ENCODE peak calls at places on chromosome 9, in nine cellular contexts. One of them, this sample, is unnamed. For H3K4me1, the result is how much of the 10 kb centered on the place peaks cover.

GRCh38 chr9:107782381-107782780 is 292.8 kb upstream of the KLF4 start:
- DNase-seq in heart left ventricle: no peak
- DNase-seq in IMR-90: peak
- DNase-seq in thyroid gland: no peak
- DNase-seq in pancreas: no peak
- DNase-seq in fibroblast of lung: peak
- DNase-seq in H9: no peak
- DNase-seq in thoracic aorta: no peak
- DNase-seq in colonic mucosa: no peak
- DNase-seq in this sample: no peak

GRCh38 chr9:113590991-113591898 is 127.7 kb downstream of the RGS3 start:
- DNase-seq in IMR-90: peak
- DNase-seq in colonic mucosa: peak
- DNase-seq in thyroid gland: peak
- DNase-seq in fibroblast of lung: peak
- DNase-seq in heart left ventricle: peak
- DNase-seq in H9: peak
- DNase-seq in thoracic aorta: no peak
- DNase-seq in pancreas: peak
- DNase-seq in this sample: peak

GRCh38 chr9:73437758-73438157 is 286.1 kb downstream of the ANXA1 start:
- DNase-seq in IMR-90: no peak
- DNase-seq in pancreas: no peak
- DNase-seq in fibroblast of lung: no peak
- DNase-seq in thoracic aorta: no peak
- DNase-seq in colonic mucosa: no peak
- DNase-seq in H9: no peak
- DNase-seq in thyroid gland: no peak
- DNase-seq in heart left ventricle: no peak
- DNase-seq in this sample: no peak

GRCh38 chr9:76419782-76420380 is 25.7 kb upstream of the RFK start:
- DNase-seq in fibroblast of lung: no peak
- DNase-seq in heart left ventricle: no peak
- DNase-seq in IMR-90: no peak
- DNase-seq in colonic mucosa: peak
- DNase-seq in thyroid gland: no peak
- DNase-seq in pancreas: no peak
- DNase-seq in thoracic aorta: no peak
- DNase-seq in H9: no peak
- DNase-seq in this sample: no peak

GRCh38 chr9:135370411-135371375 is 108.9 kb upstream of the PPP1R26 start:
- DNase-seq in thoracic aorta: no peak
- DNase-seq in H9: peak
- DNase-seq in pancreas: no peak
- DNase-seq in IMR-90: no peak
- DNase-seq in colonic mucosa: no peak
- DNase-seq in fibroblast of lung: no peak
- DNase-seq in thyroid gland: no peak
- DNase-seq in heart left ventricle: no peak
- DNase-seq in this sample: no peak

GRCh38 chr9:117278020-117278419 is 136.8 kb downstream of the ASTN2 start:
- DNase-seq in thoracic aorta: no peak
- DNase-seq in fibroblast of lung: no peak
- DNase-seq in H9: no peak
- DNase-seq in pancreas: no peak
- DNase-seq in thyroid gland: no peak
- DNase-seq in heart left ventricle: no peak
- DNase-seq in IMR-90: no peak
- DNase-seq in colonic mucosa: no peak
- DNase-seq in this sample: no peak

GRCh38 chr9:34373749-34374148 is 2.9 kb downstream of the MYORG start:
- DNase-seq in thyroid gland: no peak
- DNase-seq in thoracic aorta: no peak
- DNase-seq in heart left ventricle: no peak
- DNase-seq in colonic mucosa: no peak
- DNase-seq in IMR-90: no peak
- DNase-seq in pancreas: no peak
- DNase-seq in H9: no peak
- DNase-seq in fibroblast of lung: no peak
- DNase-seq in this sample: no peak

GRCh38 chr9:133584559-133585476 is 24.4 kb downstream of the FAM163B start:
- DNase-seq in pancreas: no peak
- DNase-seq in colonic mucosa: peak
- DNase-seq in H9: peak
- DNase-seq in heart left ventricle: no peak
- DNase-seq in thoracic aorta: no peak
- DNase-seq in IMR-90: no peak
- DNase-seq in thyroid gland: no peak
- DNase-seq in fibroblast of lung: no peak
- DNase-seq in this sample: no peak

GRCh38 chr9:86767373-86767772 is 179.9 kb downstream of the GAS1 start:
- DNase-seq in pancreas: no peak
- DNase-seq in colonic mucosa: no peak
- DNase-seq in heart left ventricle: no peak
- DNase-seq in IMR-90: no peak
- DNase-seq in thyroid gland: no peak
- DNase-seq in fibroblast of lung: no peak
- DNase-seq in thoracic aorta: no peak
- DNase-seq in H9: no peak
- DNase-seq in this sample: no peak

GRCh38 chr9:90900130-90900529 is 98.5 kb downstream of the SYK start:
- DNase-seq in pancreas: no peak
- DNase-seq in IMR-90: peak
- DNase-seq in H9: peak
- DNase-seq in colonic mucosa: no peak
- DNase-seq in heart left ventricle: peak
- DNase-seq in thyroid gland: peak
- DNase-seq in fibroblast of lung: no peak
- DNase-seq in thoracic aorta: no peak
- DNase-seq in this sample: peak

GRCh38 chr9:3567988-3568387 is 42.2 kb upstream of the RFX3 start:
- DNase-seq in thyroid gland: no peak
- DNase-seq in IMR-90: no peak
- DNase-seq in pancreas: no peak
- DNase-seq in fibroblast of lung: no peak
- DNase-seq in colonic mucosa: no peak
- DNase-seq in H9: no peak
- DNase-seq in thoracic aorta: no peak
- DNase-seq in heart left ventricle: no peak
- DNase-seq in this sample: no peak

GRCh38 chr9:21994996-21995651 is 533 bp downstream of the CDKN2B-AS1 start:
- DNase-seq in pancreas: peak
- DNase-seq in thoracic aorta: no peak
- DNase-seq in colonic mucosa: peak
- DNase-seq in H9: peak
- DNase-seq in fibroblast of lung: peak
- DNase-seq in heart left ventricle: peak
- DNase-seq in thyroid gland: peak
- DNase-seq in IMR-90: peak
- DNase-seq in this sample: peak

GRCh38 chr9:72917892-72918509 is 34.9 kb downstream of the ALDH1A1 start:
- DNase-seq in IMR-90: no peak
- DNase-seq in thyroid gland: no peak
- DNase-seq in H9: no peak
- DNase-seq in colonic mucosa: no peak
- DNase-seq in thoracic aorta: no peak
- DNase-seq in pancreas: no peak
- DNase-seq in fibroblast of lung: no peak
- DNase-seq in heart left ventricle: no peak
- DNase-seq in this sample: no peak

GRCh38 chr9:19782005-19782404 is 6.8 kb downstream of the SLC24A2 start:
- DNase-seq in IMR-90: no peak
- DNase-seq in thyroid gland: no peak
- DNase-seq in pancreas: no peak
- DNase-seq in colonic mucosa: no peak
- DNase-seq in H9: no peak
- DNase-seq in thoracic aorta: no peak
- DNase-seq in fibroblast of lung: peak
- DNase-seq in heart left ventricle: no peak
- DNase-seq in this sample: no peak

GRCh38 chr9:136400038-136400834 is at the start of gene SNAPC4:
- DNase-seq in heart left ventricle: peak
- DNase-seq in H9: peak
- DNase-seq in thyroid gland: peak
- DNase-seq in pancreas: peak
- DNase-seq in colonic mucosa: peak
- DNase-seq in IMR-90: peak
- DNase-seq in fibroblast of lung: peak
- DNase-seq in thoracic aorta: peak
- DNase-seq in this sample: peak

GRCh38 chr9:98438701-98439100 is 183.3 kb upstream of the TBC1D2 start:
- DNase-seq in thyroid gland: no peak
- DNase-seq in heart left ventricle: no peak
- DNase-seq in colonic mucosa: no peak
- DNase-seq in IMR-90: peak
- DNase-seq in pancreas: no peak
- DNase-seq in thoracic aorta: no peak
- DNase-seq in fibroblast of lung: peak
- DNase-seq in H9: no peak
- DNase-seq in this sample: no peak

GRCh38 chr9:137630684-137631083 is 11.9 kb downstream of the EHMT1 start:
- DNase-seq in H9: no peak
- DNase-seq in pancreas: no peak
- DNase-seq in thyroid gland: no peak
- DNase-seq in thoracic aorta: no peak
- DNase-seq in fibroblast of lung: no peak
- DNase-seq in heart left ventricle: no peak
- DNase-seq in IMR-90: no peak
- DNase-seq in colonic mucosa: no peak
- DNase-seq in this sample: no peak

GRCh38 chr9:96021616-96022444 is 146.3 kb downstream of the ERCC6L2 start:
- DNase-seq in heart left ventricle: no peak
- DNase-seq in thyroid gland: peak
- DNase-seq in pancreas: peak
- DNase-seq in IMR-90: no peak
- DNase-seq in thoracic aorta: no peak
- DNase-seq in fibroblast of lung: no peak
- DNase-seq in colonic mucosa: no peak
- DNase-seq in H9: no peak
- DNase-seq in this sample: no peak

GRCh38 chr9:77999231-77999631 is 32.4 kb downstream of the GNAQ start:
- DNase-seq in colonic mucosa: no peak
- DNase-seq in fibroblast of lung: no peak
- DNase-seq in thyroid gland: no peak
- DNase-seq in thoracic aorta: no peak
- DNase-seq in IMR-90: peak
- DNase-seq in heart left ventricle: no peak
- DNase-seq in pancreas: no peak
- DNase-seq in H9: no peak
- DNase-seq in this sample: no peak

GRCh38 chr9:123305879-123306278 is 37.5 kb upstream of the STRBP start:
- DNase-seq in colonic mucosa: no peak
- DNase-seq in pancreas: peak
- DNase-seq in fibroblast of lung: no peak
- DNase-seq in H9: no peak
- DNase-seq in IMR-90: no peak
- DNase-seq in thoracic aorta: no peak
- DNase-seq in thyroid gland: no peak
- DNase-seq in heart left ventricle: peak
- DNase-seq in this sample: peak
- H3K4me1 ChIP-seq in colonic mucosa: under half
- H3K4me1 ChIP-seq in pancreas: under half
- H3K4me1 ChIP-seq in fibroblast of lung: under half
- H3K4me1 ChIP-seq in H9: under half
- H3K4me1 ChIP-seq in IMR-90: under half
- H3K4me1 ChIP-seq in thoracic aorta: under half
- H3K4me1 ChIP-seq in thyroid gland: under half
- H3K4me1 ChIP-seq in heart left ventricle: under half
- H3K4me1 ChIP-seq in this sample: under half

GRCh38 chr9:127916665-127917581 is at the start of gene ST6GALNAC4:
- DNase-seq in heart left ventricle: peak
- DNase-seq in thyroid gland: peak
- DNase-seq in fibroblast of lung: peak
- DNase-seq in thoracic aorta: peak
- DNase-seq in colonic mucosa: peak
- DNase-seq in H9: peak
- DNase-seq in IMR-90: peak
- DNase-seq in pancreas: peak
- DNase-seq in this sample: peak
- H3K4me1 ChIP-seq in heart left ventricle: under half
- H3K4me1 ChIP-seq in thyroid gland: half or more
- H3K4me1 ChIP-seq in fibroblast of lung: under half
- H3K4me1 ChIP-seq in thoracic aorta: under half
- H3K4me1 ChIP-seq in colonic mucosa: under half
- H3K4me1 ChIP-seq in H9: under half
- H3K4me1 ChIP-seq in IMR-90: under half
- H3K4me1 ChIP-seq in pancreas: under half
- H3K4me1 ChIP-seq in this sample: under half

DNA sequence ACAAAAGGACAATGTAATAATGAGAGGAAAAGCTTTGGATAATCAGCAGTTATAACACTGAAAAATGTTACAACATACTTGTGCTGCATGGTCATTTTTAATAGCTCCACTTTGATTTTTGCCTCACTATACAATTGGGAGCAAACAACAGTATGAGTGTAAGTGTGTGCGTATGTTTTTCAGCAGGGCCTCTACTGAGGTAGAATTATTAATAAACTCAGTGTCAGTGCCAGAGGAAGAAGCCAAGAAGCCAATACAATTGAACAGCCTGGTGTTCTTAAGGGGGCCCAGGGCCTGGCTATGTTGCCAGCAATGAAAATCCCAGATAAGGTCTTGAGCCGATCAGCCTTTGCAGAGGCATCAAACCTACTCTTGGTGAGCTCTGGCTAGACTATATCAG is 16.1 kb upstream of the RLN1 start:
- DNase-seq in IMR-90: no peak
- DNase-seq in colonic mucosa: no peak
- DNase-seq in thoracic aorta: no peak
- DNase-seq in H9: no peak
- DNase-seq in pancreas: no peak
- DNase-seq in heart left ventricle: no peak
- DNase-seq in fibroblast of lung: no peak
- DNase-seq in thyroid gland: no peak
- DNase-seq in this sample: no peak
- H3K4me1 ChIP-seq in IMR-90: under half
- H3K4me1 ChIP-seq in colonic mucosa: under half
- H3K4me1 ChIP-seq in thoracic aorta: under half
- H3K4me1 ChIP-seq in H9: under half
- H3K4me1 ChIP-seq in pancreas: under half
- H3K4me1 ChIP-seq in heart left ventricle: under half
- H3K4me1 ChIP-seq in fibroblast of lung: under half
- H3K4me1 ChIP-seq in thyroid gland: under half
- H3K4me1 ChIP-seq in this sample: under half

DNA sequence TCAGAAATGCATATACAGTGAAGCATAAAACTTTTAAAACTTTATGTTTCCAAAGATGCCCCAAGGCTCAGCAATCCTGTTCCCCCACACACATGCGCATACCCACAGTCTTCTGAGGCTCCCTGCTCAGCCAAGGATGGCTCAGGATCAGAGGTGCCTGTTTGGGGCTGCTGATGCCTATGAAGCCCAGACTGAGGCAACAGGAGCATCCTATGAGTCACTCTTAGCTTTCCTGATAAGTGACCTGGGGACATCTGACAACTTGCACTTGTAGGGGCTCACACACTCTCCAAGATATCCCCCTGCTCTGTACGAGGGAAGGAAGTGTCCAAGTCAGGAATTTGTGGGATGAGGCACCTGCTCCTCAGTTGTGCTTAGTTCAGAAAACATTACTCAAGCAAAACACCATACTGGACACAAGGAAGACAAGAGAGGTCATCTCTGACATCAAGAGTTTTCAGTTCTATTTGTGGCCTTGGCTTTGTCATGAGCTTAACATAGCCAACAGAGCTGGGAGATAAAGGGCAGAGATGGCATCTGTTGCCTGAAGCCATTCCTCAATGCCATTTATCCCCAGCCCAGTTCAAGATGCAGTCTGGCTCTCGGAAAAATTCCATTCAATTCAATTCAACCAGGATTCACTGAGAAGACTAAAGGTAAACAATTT is 62.3 kb downstream of the NIPSNAP3B start:
- DNase-seq in heart left ventricle: no peak
- DNase-seq in pancreas: no peak
- DNase-seq in thyroid gland: no peak
- DNase-seq in colonic mucosa: no peak
- DNase-seq in H9: no peak
- DNase-seq in IMR-90: no peak
- DNase-seq in fibroblast of lung: no peak
- DNase-seq in thoracic aorta: no peak
- DNase-seq in this sample: no peak
- H3K4me1 ChIP-seq in heart left ventricle: under half
- H3K4me1 ChIP-seq in pancreas: under half
- H3K4me1 ChIP-seq in thyroid gland: under half
- H3K4me1 ChIP-seq in colonic mucosa: under half
- H3K4me1 ChIP-seq in H9: under half
- H3K4me1 ChIP-seq in IMR-90: under half
- H3K4me1 ChIP-seq in fibroblast of lung: under half
- H3K4me1 ChIP-seq in thoracic aorta: under half
- H3K4me1 ChIP-seq in this sample: under half